ENCODE peak calls at places on chromosome 15, in nine cellular contexts. One of them, this sample, is unnamed.

GRCh38 chr15:31504462-31504839 is 177.8 kb downstream of the KLF13 start:
- DNase-seq in fibroblast of the conjunctiva: no peak
- DNase-seq in HEK293T: no peak
- DNase-seq in RWPE1: peak
- DNase-seq in hypothalamus: no peak
- DNase-seq in AG09309: no peak
- DNase-seq in B cell: no peak
- DNase-seq in GDM1: no peak
- DNase-seq in activated CD4-positive, alpha-beta T cell treated with anti-CD3 and anti-CD28 coated beads for 48 hours: no peak
- DNase-seq in this sample: peak

GRCh38 chr15:98308117-98308516 is 340.2 kb upstream of the IGF1R start:
- DNase-seq in fibroblast of the conjunctiva: no peak
- DNase-seq in HEK293T: no peak
- DNase-seq in RWPE1: no peak
- DNase-seq in hypothalamus: no peak
- DNase-seq in AG09309: no peak
- DNase-seq in B cell: no peak
- DNase-seq in GDM1: no peak
- DNase-seq in activated CD4-positive, alpha-beta T cell treated with anti-CD3 and anti-CD28 coated beads for 48 hours: no peak
- DNase-seq in this sample: no peak

GRCh38 chr15:73029003-73029527 is 23.2 kb upstream of the NEO1 start:
- DNase-seq in fibroblast of the conjunctiva: no peak
- DNase-seq in HEK293T: no peak
- DNase-seq in RWPE1: no peak
- DNase-seq in hypothalamus: no peak
- DNase-seq in AG09309: no peak
- DNase-seq in B cell: no peak
- DNase-seq in GDM1: no peak
- DNase-seq in activated CD4-positive, alpha-beta T cell treated with anti-CD3 and anti-CD28 coated beads for 48 hours: no peak
- DNase-seq in this sample: no peak

GRCh38 chr15:40857601-40858351 is 13.9 kb downstream of the SPINT1 start:
- DNase-seq in fibroblast of the conjunctiva: peak
- DNase-seq in HEK293T: peak
- DNase-seq in RWPE1: peak
- DNase-seq in hypothalamus: no peak
- DNase-seq in AG09309: no peak
- DNase-seq in B cell: peak
- DNase-seq in GDM1: peak
- DNase-seq in activated CD4-positive, alpha-beta T cell treated with anti-CD3 and anti-CD28 coated beads for 48 hours: peak
- DNase-seq in this sample: peak

GRCh38 chr15:40477703-40478269 is 7.0 kb downstream of the CHST14 start:
- DNase-seq in fibroblast of the conjunctiva: no peak
- DNase-seq in HEK293T: no peak
- DNase-seq in RWPE1: no peak
- DNase-seq in hypothalamus: no peak
- DNase-seq in AG09309: no peak
- DNase-seq in B cell: no peak
- DNase-seq in GDM1: no peak
- DNase-seq in activated CD4-positive, alpha-beta T cell treated with anti-CD3 and anti-CD28 coated beads for 48 hours: no peak
- DNase-seq in this sample: no peak

GRCh38 chr15:96947830-96948229 is 617.3 kb downstream of the NR2F2 start:
- DNase-seq in fibroblast of the conjunctiva: no peak
- DNase-seq in HEK293T: peak
- DNase-seq in RWPE1: no peak
- DNase-seq in hypothalamus: no peak
- DNase-seq in AG09309: no peak
- DNase-seq in B cell: no peak
- DNase-seq in GDM1: no peak
- DNase-seq in activated CD4-positive, alpha-beta T cell treated with anti-CD3 and anti-CD28 coated beads for 48 hours: no peak
- DNase-seq in this sample: no peak

GRCh38 chr15:42919794-42920280 is 741 bp downstream of the TTBK2 start:
- DNase-seq in fibroblast of the conjunctiva: no peak
- DNase-seq in HEK293T: no peak
- DNase-seq in RWPE1: no peak
- DNase-seq in hypothalamus: no peak
- DNase-seq in AG09309: no peak
- DNase-seq in B cell: peak
- DNase-seq in GDM1: no peak
- DNase-seq in activated CD4-positive, alpha-beta T cell treated with anti-CD3 and anti-CD28 coated beads for 48 hours: peak
- DNase-seq in this sample: peak

GRCh38 chr15:95017950-95018349 is 786.6 kb downstream of the MCTP2 start:
- DNase-seq in fibroblast of the conjunctiva: no peak
- DNase-seq in HEK293T: peak
- DNase-seq in RWPE1: no peak
- DNase-seq in hypothalamus: no peak
- DNase-seq in AG09309: no peak
- DNase-seq in B cell: no peak
- DNase-seq in GDM1: no peak
- DNase-seq in activated CD4-positive, alpha-beta T cell treated with anti-CD3 and anti-CD28 coated beads for 48 hours: no peak
- DNase-seq in this sample: no peak

GRCh38 chr15:72047020-72047419 is 70.9 kb downstream of the MYO9A start:
- DNase-seq in fibroblast of the conjunctiva: no peak
- DNase-seq in HEK293T: no peak
- DNase-seq in RWPE1: no peak
- DNase-seq in hypothalamus: no peak
- DNase-seq in AG09309: no peak
- DNase-seq in B cell: no peak
- DNase-seq in GDM1: no peak
- DNase-seq in activated CD4-positive, alpha-beta T cell treated with anti-CD3 and anti-CD28 coated beads for 48 hours: no peak
- DNase-seq in this sample: peak

GRCh38 chr15:69275933-69276565 is 22.7 kb upstream of the PAQR5 start:
- DNase-seq in fibroblast of the conjunctiva: no peak
- DNase-seq in HEK293T: no peak
- DNase-seq in RWPE1: no peak
- DNase-seq in hypothalamus: no peak
- DNase-seq in AG09309: no peak
- DNase-seq in B cell: no peak
- DNase-seq in GDM1: no peak
- DNase-seq in activated CD4-positive, alpha-beta T cell treated with anti-CD3 and anti-CD28 coated beads for 48 hours: no peak
- DNase-seq in this sample: no peak

GRCh38 chr15:59543721-59544547 is 67.6 kb upstream of the GCNT3 start:
- DNase-seq in fibroblast of the conjunctiva: no peak
- DNase-seq in HEK293T: no peak
- DNase-seq in RWPE1: no peak
- DNase-seq in hypothalamus: no peak
- DNase-seq in AG09309: no peak
- DNase-seq in B cell: peak
- DNase-seq in GDM1: peak
- DNase-seq in activated CD4-positive, alpha-beta T cell treated with anti-CD3 and anti-CD28 coated beads for 48 hours: peak
- DNase-seq in this sample: no peak

GRCh38 chr15:94929282-94929681 is 697.9 kb downstream of the MCTP2 start:
- DNase-seq in fibroblast of the conjunctiva: no peak
- DNase-seq in HEK293T: no peak
- DNase-seq in RWPE1: no peak
- DNase-seq in hypothalamus: no peak
- DNase-seq in AG09309: no peak
- DNase-seq in B cell: no peak
- DNase-seq in GDM1: no peak
- DNase-seq in activated CD4-positive, alpha-beta T cell treated with anti-CD3 and anti-CD28 coated beads for 48 hours: no peak
- DNase-seq in this sample: no peak

GRCh38 chr15:75065467-75065850 is 42.1 kb downstream of the PPCDC start:
- DNase-seq in fibroblast of the conjunctiva: no peak
- DNase-seq in HEK293T: no peak
- DNase-seq in RWPE1: no peak
- DNase-seq in hypothalamus: no peak
- DNase-seq in AG09309: no peak
- DNase-seq in B cell: no peak
- DNase-seq in GDM1: no peak
- DNase-seq in activated CD4-positive, alpha-beta T cell treated with anti-CD3 and anti-CD28 coated beads for 48 hours: no peak
- DNase-seq in this sample: no peak

This sample was measured in trophoblast cell.